ENCODE peak calls at places on chromosome 20, in six cellular contexts. X is hepatocyte, K is substantia nigra, Z is spleen, D is left ventricle myocardium inferior, H is mesenchymal stem cell. U is an unnamed sample.

GRCh38 chr20:5864873-5865582 is 85.3 kb downstream of the TRMT6 start:
- DNase-seq in X (no peak), K (no peak), Z (no peak), D (no peak), H (peak; percentile 72), U (no peak)

GRCh38 chr20:34524426-34524825 is 8.2 kb downstream of the DYNLRB1 start:
- DNase-seq in X (no peak), K (no peak), Z (no peak), D (no peak), H (no peak), U (peak; percentile 16)

GRCh38 chr20:9280654-9281053 is 211.8 kb downstream of the PLCB4 start:
- DNase-seq in X (no peak), K (no peak), Z (no peak), D (no peak), H (no peak), U (no peak)

GRCh38 chr20:41358230-41358629 is 8.4 kb downstream of the EMILIN3 start:
- DNase-seq in X (no peak), K (no peak), Z (no peak), D (no peak), H (no peak), U (no peak)

GRCh38 chr20:38127011-38127621 is 38.0 kb downstream of the TGM2 start:
- DNase-seq in X (peak; percentile 54), K (no peak), Z (peak; percentile 29), D (no peak), H (peak; percentile 86), U (no peak)

GRCh38 chr20:57433658-57434389 is 42.6 kb downstream of the RBM38 start:
- DNase-seq in X (no peak), K (no peak), Z (peak; percentile 81), D (no peak), H (no peak), U (no peak)

GRCh38 chr20:2749343-2749950 is 51.0 kb downstream of the CPXM1 start:
- DNase-seq in X (no peak), K (no peak), Z (peak; percentile 72), D (no peak), H (no peak), U (no peak)

GRCh38 chr20:50838322-50838625 is 43.4 kb downstream of the BCAS4 start:
- DNase-seq in X (no peak), K (no peak), Z (no peak), D (no peak), H (no peak), U (no peak)

GRCh38 chr20:62255976-62256375 is 17.7 kb downstream of the OSBPL2 start:
- DNase-seq in X (no peak), K (no peak), Z (no peak), D (no peak), H (no peak), U (no peak)

GRCh38 chr20:62252342-62252966 is 14.1 kb downstream of the OSBPL2 start:
- DNase-seq in X (no peak), K (no peak), Z (no peak), D (no peak), H (peak; percentile 20), U (no peak)

GRCh38 chr20:62258499-62259293 is 20.4 kb downstream of the OSBPL2 start:
- DNase-seq in X (no peak), K (no peak), Z (no peak), D (no peak), H (peak; percentile 69), U (no peak)

GRCh38 chr20:62253398-62253797 is 15.1 kb downstream of the OSBPL2 start:
- DNase-seq in X (no peak), K (no peak), Z (no peak), D (no peak), H (no peak), U (no peak)

DNA sequence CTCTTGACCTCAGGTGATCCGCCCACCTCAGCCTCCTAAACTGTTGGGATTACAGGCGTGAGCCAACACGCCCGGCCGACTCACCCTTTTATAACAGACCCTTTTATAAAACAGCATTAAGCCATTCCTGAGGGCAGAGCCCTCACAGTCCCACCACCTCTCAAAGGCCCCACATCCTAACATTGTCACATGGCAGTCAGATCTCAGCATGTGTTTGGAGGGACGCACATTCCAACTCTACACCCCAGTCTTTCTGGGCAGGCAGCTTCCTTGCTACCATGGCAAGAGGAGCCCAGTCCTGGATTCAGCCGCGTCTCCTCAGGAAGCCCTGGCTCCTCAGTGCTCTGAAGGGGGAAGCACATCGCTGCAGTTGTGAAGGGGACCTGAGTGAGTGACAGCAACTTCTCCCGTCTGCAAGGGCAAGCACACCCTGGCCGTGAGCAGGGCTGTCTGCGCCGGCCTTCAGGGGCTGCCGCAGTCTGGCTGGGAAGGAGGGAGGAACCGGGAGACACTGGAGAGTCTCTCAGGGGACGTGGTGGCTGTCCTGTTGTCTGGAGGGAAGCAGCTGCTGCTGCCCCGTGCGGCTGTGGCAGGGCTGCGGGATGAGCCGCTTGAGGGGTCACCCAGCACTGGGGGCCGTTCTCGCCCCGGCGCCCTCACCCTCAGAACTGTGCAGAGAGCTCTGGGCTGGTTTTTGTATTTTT is 15.9 kb downstream of the OSBPL2 start:
- DNase-seq in X (no peak), K (no peak), Z (no peak), D (no peak), H (no peak), U (no peak)
- H3K27ac ChIP-seq in X (no peak overlapping the region), K (no peak overlapping the region), Z (no peak overlapping the region), D (no peak overlapping the region), H (no peak overlapping the region), U (no peak overlapping the region)

GRCh38 chr20:17442588-17442987 is 88.6 kb downstream of the BFSP1 start:
- DNase-seq in X (no peak), K (no peak), Z (no peak), D (no peak), H (no peak), U (no peak)

GRCh38 chr20:17445561-17445960 is 85.6 kb downstream of the BFSP1 start:
- DNase-seq in X (no peak), K (no peak), Z (no peak), D (no peak), H (no peak), U (no peak)

GRCh38 chr20:17443326-17443858 is 87.8 kb downstream of the BFSP1 start:
- DNase-seq in X (no peak), K (no peak), Z (no peak), D (no peak), H (no peak), U (no peak)

GRCh38 chr20:17446171-17446570 is 85.0 kb downstream of the BFSP1 start:
- DNase-seq in X (no peak), K (no peak), Z (no peak), D (no peak), H (no peak), U (no peak)

GRCh38 chr20:17444091-17444490 is 87.1 kb downstream of the BFSP1 start:
- DNase-seq in X (no peak), K (no peak), Z (no peak), D (no peak), H (no peak), U (no peak)
- H3K27ac ChIP-seq in X (peak overlapping the region; percentile 59), K (no peak overlapping the region), Z (no peak overlapping the region), D (no peak overlapping the region), H (no peak overlapping the region), U (no peak overlapping the region)

GRCh38 chr20:44198872-44199271 is 11.7 kb downstream of the OSER1 start:
- DNase-seq in X (no peak), K (no peak), Z (no peak), D (no peak), H (no peak), U (no peak)

GRCh38 chr20:44200371-44200770 is 10.2 kb downstream of the OSER1 start:
- DNase-seq in X (no peak), K (no peak), Z (no peak), D (no peak), H (no peak), U (no peak)

GRCh38 chr20:44203161-44203560 is 7.4 kb downstream of the OSER1 start:
- DNase-seq in X (no peak), K (no peak), Z (no peak), D (no peak), H (peak; percentile 72), U (no peak)

GRCh38 chr20:44199877-44200276 is 10.7 kb downstream of the OSER1 start:
- DNase-seq in X (no peak), K (no peak), Z (no peak), D (no peak), H (no peak), U (no peak)

GRCh38 chr20:44200983-44201382 is 9.6 kb downstream of the OSER1 start:
- DNase-seq in X (no peak), K (no peak), Z (no peak), D (no peak), H (no peak), U (no peak)
- H3K27ac ChIP-seq in X (no peak overlapping the region), K (no peak overlapping the region), Z (no peak overlapping the region), D (peak overlapping the region; percentile 96), H (no peak overlapping the region), U (no peak overlapping the region)

DNA sequence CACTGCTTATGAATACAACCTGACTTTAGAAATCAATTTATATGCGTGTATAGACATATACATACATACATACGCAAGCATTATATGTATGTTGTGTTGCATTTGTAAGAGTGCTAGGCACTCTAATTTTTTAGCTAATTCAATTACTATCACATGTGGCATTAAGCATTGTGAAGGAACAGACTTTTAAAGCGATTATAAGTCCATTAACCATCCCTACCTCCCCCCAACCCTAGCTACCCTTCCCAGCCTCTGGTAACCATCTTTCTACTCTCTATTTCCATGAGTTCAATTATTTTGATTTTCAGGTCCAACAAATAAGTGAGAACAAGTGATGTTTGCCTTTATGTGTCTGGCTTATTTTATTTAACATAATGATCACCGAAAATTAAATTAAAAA is 453.8 kb downstream of the DOK5 start:
- DNase-seq in X (no peak), K (no peak), Z (no peak), D (no peak), H (no peak), U (no peak)
- H3K27ac ChIP-seq in X (no peak overlapping the region), K (no peak overlapping the region), Z (no peak overlapping the region), D (no peak overlapping the region), H (no peak overlapping the region), U (no peak overlapping the region)

GRCh38 chr20:831956-832355 is 1.6 kb upstream of the FAM110A start:
- DNase-seq in X (no peak), K (no peak), Z (peak; percentile 41), D (no peak), H (no peak), U (no peak)

GRCh38 chr20:831251-831650 is 2.3 kb upstream of the FAM110A start:
- DNase-seq in X (no peak), K (no peak), Z (no peak), D (no peak), H (no peak), U (no peak)

GRCh38 chr20:829531-829930 is 4.0 kb upstream of the FAM110A start:
- DNase-seq in X (no peak), K (no peak), Z (no peak), D (no peak), H (no peak), U (no peak)

GRCh38 chr20:828987-829386 is 4.5 kb upstream of the FAM110A start:
- DNase-seq in X (no peak), K (no peak), Z (peak; percentile 12), D (no peak), H (no peak), U (peak; percentile 16)

GRCh38 chr20:830011-830521 is 3.4 kb upstream of the FAM110A start:
- DNase-seq in X (no peak), K (no peak), Z (no peak), D (no peak), H (peak; percentile 26), U (no peak)
- H3K27ac ChIP-seq in X (no peak overlapping the region), K (no peak overlapping the region), Z (no peak overlapping the region), D (no peak overlapping the region), H (no peak overlapping the region), U (no peak overlapping the region)

GRCh38 chr20:53829706-53830521 is 236.3 kb upstream of the ZNF217 start:
- DNase-seq in X (peak; percentile 51), K (no peak), Z (no peak), D (no peak), H (peak; percentile 67), U (no peak)
- H3K27ac ChIP-seq in X (peak overlapping the region; percentile 96), K (no peak overlapping the region), Z (peak overlapping the region; percentile 91), D (peak overlapping the region; percentile 88), H (peak overlapping the region; percentile 99), U (peak overlapping the region; percentile 67)